ENCODE peak calls at places on chromosomes 16 and 17, in eight cellular contexts. F, L, P, J, N, D, K and M are unnamed samples. For H3K36me3, H3K4me1 and H3K9me3, the result is how much of the 10 kb centered on the place peaks cover.

GRCh38 chr16:65547799-65548446 is 426.1 kb upstream of the CDH11 start:
- DNase-seq in F (peak), N (no peak), J (no peak), P (no peak), L (no peak), D (no peak), K (peak), M (no peak)

GRCh38 chr16:48366165-48367093 is 18.8 kb downstream of the SIAH1 start:
- DNase-seq in N (no peak), D (no peak), J (peak), L (peak), K (peak), P (peak), F (peak), M (no peak)

GRCh38 chr16:69166221-69166833 is 20.6 kb upstream of the SNTB2 start:
- DNase-seq in F (no peak), K (peak), J (peak), P (peak), L (no peak), N (no peak), D (no peak), M (no peak)

GRCh38 chr16:80210787-80211186 is 330.0 kb upstream of the DYNLRB2 start:
- DNase-seq in D (peak), K (no peak), J (no peak), N (no peak), P (no peak), L (no peak), F (no peak), M (no peak)

GRCh38 chr17:50363217-50364060 is 9.5 kb downstream of the MRPL27 start:
- DNase-seq in N (no peak), J (no peak), P (no peak), K (peak), L (no peak), F (peak), D (no peak), M (no peak)

GRCh38 chr17:78355045-78355641 is 4.7 kb downstream of the SOCS3 start:
- DNase-seq in N (no peak), K (no peak), F (no peak), D (no peak), L (no peak), J (peak), P (peak), M (no peak)

GRCh38 chr17:67531291-67531690 is 154.2 kb downstream of the PITPNC1 start:
- DNase-seq in P (no peak), F (no peak), D (peak), L (no peak), K (no peak), N (no peak), J (no peak), M (no peak)

GRCh38 chr16:69567031-69567680 is 1.4 kb downstream of the NFAT5 start:
- DNase-seq in D (no peak), N (no peak), P (peak), F (no peak), J (no peak), K (no peak), L (peak), M (no peak)

GRCh38 chr17:48148029-48148759 is 40.6 kb downstream of the SNX11 start:
- DNase-seq in F (no peak), N (no peak), L (no peak), P (no peak), J (no peak), D (no peak), K (no peak), M (no peak)

GRCh38 chr17:21375757-21376584 is at the start of gene KCNJ12:
- DNase-seq in N (no peak), D (peak), P (no peak), L (no peak), F (peak), J (no peak), K (peak), M (no peak)

GRCh38 chr17:34727601-34728000 is 148.2 kb downstream of the TMEM132E start:
- DNase-seq in K (no peak), P (no peak), L (no peak), D (no peak), J (no peak), N (no peak), F (no peak), M (no peak)

GRCh38 chr17:49616546-49617205 is 41.0 kb downstream of the NXPH3 start:
- DNase-seq in F (no peak), L (no peak), P (no peak), J (no peak), N (peak), D (peak), K (peak), M (no peak)

GRCh38 chr17:19242323-19242722 is 5.2 kb downstream of the EPN2 start:
- DNase-seq in D (no peak), L (no peak), K (no peak), N (no peak), J (no peak), P (no peak), F (no peak), M (no peak)

GRCh38 chr17:44979426-44980273 is 11.5 kb upstream of the C1QL1 start:
- DNase-seq in P (no peak), F (no peak), D (peak), K (peak), L (no peak), N (peak), J (no peak), M (no peak)

GRCh38 chr17:31452101-31452500 is 60.6 kb downstream of the RAB11FIP4 start:
- DNase-seq in N (no peak), K (no peak), J (no peak), L (no peak), P (no peak), F (peak), D (no peak), M (no peak)

GRCh38 chr17:65092262-65092661 is 35.7 kb upstream of the GNA13 start:
- DNase-seq in L (no peak), D (no peak), P (no peak), F (no peak), J (no peak), K (peak), N (no peak), M (no peak)

GRCh38 chr16:88839026-88839529 is 17.7 kb downstream of the GALNS start:
- DNase-seq in F (peak), N (no peak), P (no peak), D (no peak), L (no peak), J (no peak), K (no peak), M (no peak)

GRCh38 chr17:18896947-18897346 is 39.0 kb downstream of the PRPSAP2 start:
- DNase-seq in N (no peak), F (no peak), K (no peak), J (no peak), L (no peak), D (no peak), P (no peak), M (no peak)

GRCh38 chr17:48478224-48479013 is 48.4 kb upstream of the SKAP1 start:
- DNase-seq in K (no peak), N (no peak), F (no peak), D (no peak), P (no peak), J (peak), L (no peak), M (no peak)

GRCh38 chr17:10614536-10615155 is 42.5 kb downstream of the MYH3 start:
- DNase-seq in P (no peak), D (no peak), N (peak), F (peak), L (peak), J (no peak), K (peak), M (no peak)

GRCh38 chr17:73952136-73952497 is 251.4 kb upstream of the RPL38 start:
- DNase-seq in K (no peak), N (no peak), D (no peak), F (peak), J (no peak), P (no peak), L (no peak), M (no peak)

GRCh38 chr17:78344666-78345065 is 15.2 kb downstream of the SOCS3 start:
- DNase-seq in N (no peak), D (no peak), P (no peak), F (no peak), L (no peak), J (no peak), K (no peak), M (no peak)

GRCh38 chr16:84357191-84357651 is 11.1 kb upstream of the ATP2C2 start:
- DNase-seq in D (no peak), F (no peak), N (no peak), K (peak), L (no peak), J (no peak), P (no peak), M (no peak)

GRCh38 chr17:41728056-41728455 is 6.4 kb downstream of the HAP1 start:
- DNase-seq in J (no peak), F (no peak), D (no peak), P (no peak), N (no peak), L (peak), K (no peak), M (no peak)

GRCh38 chr16:30394603-30395154 is 541 bp upstream of the ZNF48 start:
- DNase-seq in P (no peak), K (no peak), J (no peak), N (no peak), D (no peak), L (no peak), F (peak), M (no peak)

GRCh38 chr17:72116692-72117469 is 3.9 kb upstream of the SOX9 start:
- DNase-seq in D (no peak), J (no peak), K (peak), L (no peak), N (no peak), P (no peak), F (peak), M (no peak)

GRCh38 chr16:21263640-21264211 is 14.4 kb downstream of the CRYM start:
- DNase-seq in L (peak), K (peak), F (peak), P (no peak), J (no peak), D (no peak), N (no peak), M (no peak)

GRCh38 chr17:28598799-28599310 is at the start of gene SPAG5:
- DNase-seq in D (peak), F (peak), P (peak), L (peak), K (peak), J (peak), N (peak), M (peak)
- H3K36me3 ChIP-seq in D (under half), F (under half), P (under half), L (under half), K (under half), J (under half), N (under half), M (under half)

GRCh38 chr16:33877-34707 is 19.3 kb downstream of the POLR3K start:
- DNase-seq in K (no peak), N (no peak), F (no peak), L (no peak), D (no peak), P (no peak), J (no peak), M (peak)
- H3K4me1 ChIP-seq in K (under half), N (under half), F (under half), L (under half), D (under half), P (under half), J (under half), M (under half)

GRCh38 chr17:82949361-82949760 is 109.5 kb upstream of the ZNF750 start:
- DNase-seq in L (no peak), J (peak), P (no peak), N (no peak), D (peak), F (no peak), K (no peak), M (peak)
- H3K9me3 ChIP-seq in L (under half), J (under half), P (under half), N (under half), D (half or more), F (under half), K (under half), M (under half)

GRCh38 chr17:82100502-82101298 is 2.7 kb upstream of the FASN start:
- DNase-seq in J (no peak), P (peak), F (no peak), N (no peak), L (no peak), K (no peak), D (no peak), M (no peak)
- H3K36me3 ChIP-seq in J (under half), P (under half), F (under half), N (under half), L (under half), K (under half), D (under half), M (under half)

GRCh38 chr16:81497690-81498089 is 53.1 kb downstream of the CMIP start:
- DNase-seq in P (no peak), J (no peak), K (no peak), N (no peak), D (no peak), F (no peak), L (peak), M (peak)
- H3K4me1 ChIP-seq in P (under half), J (under half), K (under half), N (half or more), D (half or more), F (under half), L (under half), M (half or more)

DNA sequence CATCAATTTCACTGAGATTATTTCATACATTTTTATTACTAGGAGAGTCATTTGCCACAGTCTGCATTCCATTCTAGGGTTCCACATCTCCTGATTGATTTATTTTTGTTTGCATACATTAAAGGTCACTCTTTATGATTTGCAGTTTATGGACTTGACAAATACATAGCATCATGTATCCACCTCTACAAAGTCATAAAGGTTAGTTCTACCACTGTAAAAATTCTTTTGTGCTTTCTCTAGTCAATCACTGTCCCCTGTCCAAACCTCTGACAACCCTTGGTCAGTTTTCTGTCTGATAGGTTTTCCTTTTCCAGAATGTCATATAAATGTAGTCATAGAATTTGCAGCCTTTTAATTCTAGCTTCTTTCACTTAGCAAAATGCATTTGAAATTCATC is 434.6 kb upstream of the MON1B start:
- DNase-seq in J (no peak), P (no peak), K (no peak), F (no peak), L (no peak), N (no peak), D (no peak), M (no peak)
- H3K9me3 ChIP-seq in J (under half), P (under half), K (under half), F (under half), L (under half), N (under half), D (under half), M (under half)

GRCh38 chr17:80372922-80373570 is 41.9 kb upstream of the ENDOV start:
- DNase-seq in K (no peak), D (no peak), L (no peak), P (no peak), F (no peak), J (no peak), N (no peak), M (no peak)

GRCh38 chr17:80374732-80375118 is 40.2 kb upstream of the ENDOV start:
- DNase-seq in D (no peak), K (no peak), L (no peak), P (no peak), N (no peak), F (no peak), J (no peak), M (no peak)

GRCh38 chr17:80374039-80374731 is 40.8 kb upstream of the ENDOV start:
- DNase-seq in D (no peak), J (no peak), F (no peak), L (no peak), N (no peak), P (no peak), K (no peak), M (no peak)

GRCh38 chr17:80372456-80372855 is 42.5 kb upstream of the ENDOV start:
- DNase-seq in F (no peak), N (no peak), P (no peak), D (no peak), L (no peak), J (no peak), K (no peak), M (no peak)

GRCh38 chr17:80371196-80371595 is 43.8 kb upstream of the ENDOV start:
- DNase-seq in L (no peak), N (no peak), K (no peak), J (no peak), P (no peak), D (no peak), F (no peak), M (no peak)
- H3K36me3 ChIP-seq in L (under half), N (half or more), K (under half), J (half or more), P (under half), D (half or more), F (under half), M (half or more)

GRCh38 chr17:81939881-81940385 is 2.8 kb upstream of the PYCR1 start:
- DNase-seq in D (peak), F (no peak), L (no peak), K (no peak), J (no peak), P (no peak), N (peak), M (no peak)
- H3K4me1 ChIP-seq in D (under half), F (under half), L (under half), K (under half), J (under half), P (under half), N (under half), M (under half)